ENCODE peak calls at places on chromosomes 2 and 18, in ten cellular contexts. Z is sciatic nerve; W is CD4-positive, alpha-beta T cell; B is iris pigment epithelial cell; K is stimulated activated CD4-positive, alpha-beta T cell treated with anti-CD3 and anti-CD28 coated beads, Interleukin-4, amount 100 ng/mL, for 24 hours; H is HTR-8/SVneo; N is astrocyte of the cerebellum; I is H9; V is activated T-helper 1 cell treated with anti-CD3 and anti-CD28 coated beads, Interleukin-2, amount 50 U/mL, for 16 hours; M is choroid plexus epithelial cell. A is an unnamed sample.

GRCh38 chr2:186427970-186428369 is 58.1 kb upstream of the ZC3H15 start:
- DNase-seq in Z (no peak), B (peak), K (no peak), V (no peak), N (no peak), W (no peak), H (no peak), M (peak), I (no peak), A (no peak)

GRCh38 chr18:54161267-54161666 is 63.2 kb downstream of the MBD2 start:
- DNase-seq in H (no peak), N (no peak), M (no peak), K (no peak), V (no peak), W (no peak), Z (no peak), B (no peak), I (no peak), A (peak)

GRCh38 chr2:67604360-67604759 is 207.2 kb downstream of the ETAA1 start:
- DNase-seq in M (peak), H (no peak), I (no peak), N (no peak), K (no peak), W (no peak), B (peak), V (no peak), Z (no peak), A (no peak)

GRCh38 chr2:227407601-227408089 is 19.9 kb upstream of the SCYGR1 start:
- DNase-seq in M (peak), V (no peak), N (no peak), H (no peak), I (no peak), Z (peak), B (peak), K (no peak), W (no peak), A (peak)

GRCh38 chr18:58223717-58224424 is 179.8 kb downstream of the NEDD4L start:
- DNase-seq in V (no peak), H (peak), B (peak), W (no peak), Z (no peak), M (peak), I (no peak), N (no peak), K (no peak), A (peak)

GRCh38 chr2:113686537-113686936 is 59.5 kb downstream of the RABL2A start:
- DNase-seq in N (no peak), Z (no peak), M (no peak), B (peak), W (no peak), V (no peak), K (no peak), I (no peak), H (no peak), A (no peak)

GRCh38 chr2:120935339-120936313 is 200.0 kb downstream of the GLI2 start:
- DNase-seq in H (peak), W (no peak), N (no peak), K (no peak), M (peak), V (no peak), B (peak), Z (no peak), I (no peak), A (peak)

GRCh38 chr2:196481323-196481695 is 158.2 kb upstream of the CCDC150 start:
- DNase-seq in I (no peak), K (no peak), M (peak), H (peak), B (peak), N (peak), Z (no peak), W (no peak), V (no peak), A (peak)

GRCh38 chr18:58113337-58113736 is 69.3 kb downstream of the NEDD4L start:
- DNase-seq in Z (no peak), W (no peak), B (no peak), M (no peak), N (no peak), I (no peak), H (no peak), V (no peak), K (no peak), A (no peak)

GRCh38 chr18:31497711-31498449 is at the start of gene DSG2:
- DNase-seq in M (peak), H (peak), V (no peak), B (peak), W (no peak), K (no peak), Z (peak), I (peak), N (no peak), A (peak)

GRCh38 chr2:85642725-85643124 is 25.3 kb downstream of the SFTPB start:
- DNase-seq in I (no peak), M (no peak), V (no peak), N (no peak), W (no peak), K (no peak), B (no peak), Z (no peak), H (no peak), A (no peak)

GRCh38 chr2:207692206-207693065 is 19.0 kb upstream of the CCNYL1 start:
- DNase-seq in K (peak), B (no peak), I (peak), V (no peak), Z (no peak), N (no peak), H (peak), W (peak), M (peak), A (peak)